ENCODE peak calls at places on chromosomes 5 and 9, in ten cellular contexts. X is body of pancreas, R is IMR-90, G is transverse colon, Z is stomach, N is esophagus squamous epithelium, W is adrenal gland, F is heart left ventricle, E is breast epithelium, C is gastrocnemius medialis. B is an unnamed sample. For H3K27me3, the result is how much of the 10 kb centered on the place peaks cover.

GRCh38 chr5:153498516-153498915 is 8.0 kb downstream of the GRIA1 start:
- DNase-seq in X (no peak), R (no peak), G (no peak), Z (no peak), N (no peak), W (no peak), F (no peak), E (no peak), C (no peak), B (no peak)

GRCh38 chr5:80961376-80962281 is 1.5 kb downstream of the RASGRF2 start:
- DNase-seq in X (no peak), R (peak), G (peak), Z (no peak), N (no peak), W (no peak), F (no peak), E (no peak), C (no peak), B (no peak)

GRCh38 chr5:42767491-42768105 is 11.0 kb downstream of the CCDC152 start:
- DNase-seq in X (no peak), R (peak), G (no peak), Z (no peak), N (no peak), W (no peak), F (no peak), E (no peak), C (no peak), B (no peak)

GRCh38 chr9:114929166-114929565 is 1.2 kb downstream of the TNFSF8 start:
- DNase-seq in X (no peak), R (no peak), G (no peak), Z (no peak), N (no peak), W (no peak), F (no peak), E (no peak), C (no peak), B (no peak)

GRCh38 chr5:157126-157715 is 34.1 kb upstream of the LRRC14B start:
- DNase-seq in X (no peak), R (no peak), G (no peak), Z (no peak), N (no peak), W (no peak), F (no peak), E (no peak), C (no peak), B (peak)

GRCh38 chr5:1431896-1432295 is 13.3 kb downstream of the SLC6A3 start:
- DNase-seq in X (no peak), R (no peak), G (no peak), Z (no peak), N (no peak), W (no peak), F (no peak), E (peak), C (no peak), B (no peak)

GRCh38 chr5:26948921-26949320 is 89.5 kb downstream of the CDH9 start:
- DNase-seq in X (no peak), R (no peak), G (no peak), Z (no peak), N (no peak), W (no peak), F (no peak), E (no peak), C (no peak), B (no peak)

GRCh38 chr9:138105123-138105415 is 227.5 kb downstream of the CACNA1B start:
- DNase-seq in X (no peak), R (no peak), G (no peak), Z (no peak), N (no peak), W (no peak), F (no peak), E (no peak), C (no peak), B (no peak)

GRCh38 chr9:76257224-76257794 is 136.9 kb downstream of the RFK start:
- DNase-seq in X (no peak), R (no peak), G (no peak), Z (no peak), N (no peak), W (no peak), F (peak), E (no peak), C (no peak), B (no peak)

DNA sequence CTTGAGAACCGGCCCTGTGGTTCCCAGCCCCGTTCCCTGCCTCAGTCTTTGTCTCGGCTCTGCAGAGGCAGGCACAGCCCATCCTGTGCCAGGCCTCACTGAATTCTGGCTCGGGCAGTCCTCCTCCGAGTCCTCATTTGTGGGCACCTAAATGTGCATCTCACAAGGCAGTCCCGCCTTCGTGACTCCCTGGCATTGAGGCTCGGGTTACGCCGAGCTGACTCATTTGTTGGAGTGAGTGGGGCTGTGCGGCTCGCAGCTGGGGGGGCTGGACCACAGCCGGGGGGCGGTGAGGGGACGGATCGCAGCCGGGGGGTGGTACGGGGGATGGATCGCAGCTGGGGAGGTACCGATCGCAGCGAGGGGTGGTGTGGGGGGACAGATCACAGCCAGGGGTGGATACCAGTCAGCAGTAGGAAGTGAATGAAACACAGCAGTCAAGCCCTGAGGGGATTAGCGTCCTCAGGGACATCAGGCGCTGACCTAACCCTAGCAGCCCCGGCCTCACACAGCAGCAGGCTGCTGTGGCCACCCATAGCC is 72.2 kb downstream of the PSMB7 start:
- DNase-seq in X (no peak), R (peak), G (peak), Z (no peak), N (no peak), W (peak), F (peak), E (no peak), C (peak), B (no peak)
- TF ChIP-seq POLR2A in X (no peak), R (peak), G (no peak), Z (no peak), N (no peak), W (peak), F (no peak), E (no peak), C (no peak), B (no peak)

GRCh38 chr5:77946381-77947050 is 170.4 kb upstream of the TBCA start:
- DNase-seq in X (no peak), R (no peak), G (no peak), Z (no peak), N (no peak), W (no peak), F (no peak), E (no peak), C (no peak), B (no peak)

GRCh38 chr5:77944757-77945340 is 168.7 kb upstream of the TBCA start:
- DNase-seq in X (no peak), R (no peak), G (no peak), Z (no peak), N (no peak), W (no peak), F (no peak), E (no peak), C (no peak), B (no peak)

GRCh38 chr5:77948476-77948875 is 172.3 kb upstream of the TBCA start:
- DNase-seq in X (no peak), R (no peak), G (no peak), Z (no peak), N (no peak), W (no peak), F (no peak), E (no peak), C (no peak), B (no peak)

GRCh38 chr5:77945874-77946273 is 169.7 kb upstream of the TBCA start:
- DNase-seq in X (no peak), R (no peak), G (no peak), Z (no peak), N (no peak), W (no peak), F (no peak), E (no peak), C (no peak), B (no peak)

GRCh38 chr5:77947051-77947428 is 170.9 kb upstream of the TBCA start:
- DNase-seq in X (no peak), R (no peak), G (no peak), Z (no peak), N (no peak), W (no peak), F (no peak), E (no peak), C (no peak), B (no peak)
- H3K27me3 ChIP-seq in X (under half), R (under half), G (under half), Z (under half), N (under half), W (under half), F (under half), E (under half), C (under half), B (under half)

GRCh38 chr9:128159784-128160602 is at the start of gene BBLN:
- DNase-seq in X (peak), R (peak), G (peak), Z (peak), N (peak), W (peak), F (peak), E (peak), C (peak), B (peak)
- TF ChIP-seq POLR2A in X (peak), R (peak), G (peak), Z (no peak), N (peak), W (peak), F (peak), E (peak), C (peak), B (peak)

GRCh38 chr5:180646289-180646962 is 3.0 kb downstream of the FLT4 start:
- DNase-seq in X (no peak), R (no peak), G (peak), Z (no peak), N (no peak), W (no peak), F (no peak), E (no peak), C (no peak), B (no peak)
- H3K27me3 ChIP-seq in X (under half), R (under half), G (half or more), Z (under half), N (under half), W (under half), F (under half), E (under half), C (under half), B (under half)

DNA sequence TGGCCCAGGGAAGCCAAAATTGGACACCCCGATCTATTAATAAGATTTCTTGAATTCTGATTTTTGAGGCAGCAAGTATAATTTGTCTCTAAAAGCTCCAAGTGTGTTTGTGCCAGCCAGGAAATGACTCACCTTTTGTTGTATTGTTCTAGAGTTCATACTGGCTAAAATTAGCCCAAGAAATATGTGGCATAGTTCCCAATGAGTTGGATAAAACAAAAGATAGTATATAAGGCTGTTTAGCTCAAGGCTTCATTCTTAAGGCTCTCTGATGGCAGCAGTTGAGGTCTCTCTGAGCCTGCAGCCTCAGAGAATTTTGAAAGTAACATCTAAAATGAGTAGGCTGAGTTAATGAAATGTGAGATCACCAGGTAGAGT is 21.6 kb downstream of the HMGXB3 start:
- DNase-seq in X (no peak), R (peak), G (no peak), Z (no peak), N (no peak), W (peak), F (peak), E (no peak), C (no peak), B (no peak)
- TF ChIP-seq POLR2A in X (no peak), R (no peak), G (no peak), Z (no peak), N (no peak), W (peak), F (no peak), E (no peak), C (no peak), B (no peak)

GRCh38 chr5:180593446-180594206 is 2.3 kb upstream of the SCGB3A1 start:
- DNase-seq in X (no peak), R (no peak), G (no peak), Z (peak), N (no peak), W (no peak), F (no peak), E (no peak), C (no peak), B (no peak)
- H3K27me3 ChIP-seq in X (under half), R (under half), G (half or more), Z (under half), N (under half), W (under half), F (under half), E (under half), C (under half), B (under half)

DNA sequence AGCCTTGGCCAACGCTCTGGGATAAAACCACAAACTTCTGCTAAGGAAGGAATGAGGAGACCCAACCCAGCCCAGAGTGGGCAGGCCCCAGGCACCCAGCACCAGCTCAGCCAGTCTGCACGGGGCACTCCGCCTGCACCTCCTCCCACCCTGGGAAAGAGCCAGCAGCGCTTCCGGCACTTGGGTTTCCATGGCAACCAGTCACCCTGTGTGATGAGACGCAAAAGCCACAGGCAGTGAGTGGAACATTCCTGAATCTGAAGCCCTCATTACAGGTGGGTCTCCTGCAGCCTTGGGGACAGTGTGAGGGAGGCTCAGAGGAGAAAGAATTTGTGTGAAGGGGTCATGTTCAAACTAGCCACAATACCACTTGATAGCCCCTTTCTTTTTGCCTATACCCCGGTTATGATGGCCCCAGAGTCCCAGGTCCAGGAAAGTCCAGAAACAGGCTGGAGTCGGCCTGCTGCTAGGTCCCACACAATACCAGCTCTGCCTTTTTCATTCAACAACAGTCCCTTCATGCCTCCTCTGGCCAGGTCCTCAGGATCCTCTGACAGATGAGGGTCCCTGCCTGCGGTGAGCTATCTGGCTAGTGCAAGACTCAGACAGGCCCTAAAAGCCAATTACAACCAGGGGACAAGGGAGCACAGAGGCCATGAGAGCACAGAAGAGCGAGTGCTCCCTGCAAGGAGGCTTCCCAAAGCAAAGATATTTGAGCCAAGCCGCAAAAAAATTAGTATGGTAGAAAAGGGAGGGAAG is 85.0 kb upstream of the ZBTB43 start:
- DNase-seq in X (peak), R (peak), G (peak), Z (peak), N (no peak), W (peak), F (peak), E (peak), C (peak), B (no peak)
- TF ChIP-seq POLR2A in X (no peak), R (no peak), G (no peak), Z (no peak), N (no peak), W (no peak), F (no peak), E (no peak), C (no peak), B (no peak)